ENCODE peak calls at places on chromosomes 5 and 9, in four cellular contexts. One of them, this sample, is unnamed.

GRCh38 chr5:80190960-80191359 is 64.9 kb downstream of the SERINC5 start:
- DNase-seq in glutamatergic neuron: no peak
- DNase-seq in stimulated activated CD4-positive, alpha-beta T cell treated with anti-CD3 and anti-CD28 coated beads, Interleukin-12 subunit alpha, Interleukin-12 subunit beta, amount 100 ng/mL, for 4 hours: no peak
- DNase-seq in breast epithelium: no peak
- DNase-seq in this sample: no peak

GRCh38 chr9:125655691-125656410 is 51.2 kb downstream of the MAPKAP1 start:
- DNase-seq in breast epithelium: no peak
- DNase-seq in stimulated activated CD4-positive, alpha-beta T cell treated with anti-CD3 and anti-CD28 coated beads, Interleukin-12 subunit alpha, Interleukin-12 subunit beta, amount 100 ng/mL, for 4 hours: no peak
- DNase-seq in glutamatergic neuron: no peak
- DNase-seq in this sample: no peak

GRCh38 chr9:74138182-74138581 is 359.0 kb upstream of the RORB start:
- DNase-seq in glutamatergic neuron: no peak
- DNase-seq in breast epithelium: no peak
- DNase-seq in stimulated activated CD4-positive, alpha-beta T cell treated with anti-CD3 and anti-CD28 coated beads, Interleukin-12 subunit alpha, Interleukin-12 subunit beta, amount 100 ng/mL, for 4 hours: no peak
- DNase-seq in this sample: no peak

GRCh38 chr5:10315824-10316509 is 8.3 kb upstream of the CMBL start:
- DNase-seq in glutamatergic neuron: no peak
- DNase-seq in breast epithelium: no peak
- DNase-seq in stimulated activated CD4-positive, alpha-beta T cell treated with anti-CD3 and anti-CD28 coated beads, Interleukin-12 subunit alpha, Interleukin-12 subunit beta, amount 100 ng/mL, for 4 hours: no peak
- DNase-seq in this sample: no peak

GRCh38 chr5:180460834-180461233 is 33.3 kb upstream of the CNOT6 start:
- DNase-seq in stimulated activated CD4-positive, alpha-beta T cell treated with anti-CD3 and anti-CD28 coated beads, Interleukin-12 subunit alpha, Interleukin-12 subunit beta, amount 100 ng/mL, for 4 hours: no peak
- DNase-seq in breast epithelium: no peak
- DNase-seq in glutamatergic neuron: no peak
- DNase-seq in this sample: no peak

GRCh38 chr9:4382722-4383317 is 83.0 kb upstream of the GLIS3 start:
- DNase-seq in stimulated activated CD4-positive, alpha-beta T cell treated with anti-CD3 and anti-CD28 coated beads, Interleukin-12 subunit alpha, Interleukin-12 subunit beta, amount 100 ng/mL, for 4 hours: no peak
- DNase-seq in glutamatergic neuron: no peak
- DNase-seq in breast epithelium: no peak
- DNase-seq in this sample: no peak

GRCh38 chr9:127162046-127162445 is 39.6 kb upstream of the ANGPTL2 start:
- DNase-seq in glutamatergic neuron: no peak
- DNase-seq in stimulated activated CD4-positive, alpha-beta T cell treated with anti-CD3 and anti-CD28 coated beads, Interleukin-12 subunit alpha, Interleukin-12 subunit beta, amount 100 ng/mL, for 4 hours: no peak
- DNase-seq in breast epithelium: no peak
- DNase-seq in this sample: no peak

GRCh38 chr9:17509151-17509550 is 69.7 kb upstream of the SH3GL2 start:
- DNase-seq in breast epithelium: no peak
- DNase-seq in glutamatergic neuron: no peak
- DNase-seq in stimulated activated CD4-positive, alpha-beta T cell treated with anti-CD3 and anti-CD28 coated beads, Interleukin-12 subunit alpha, Interleukin-12 subunit beta, amount 100 ng/mL, for 4 hours: no peak
- DNase-seq in this sample: no peak

GRCh38 chr9:133949486-133950061 is 42.5 kb downstream of the VAV2 start:
- DNase-seq in breast epithelium: no peak
- DNase-seq in glutamatergic neuron: no peak
- DNase-seq in stimulated activated CD4-positive, alpha-beta T cell treated with anti-CD3 and anti-CD28 coated beads, Interleukin-12 subunit alpha, Interleukin-12 subunit beta, amount 100 ng/mL, for 4 hours: no peak
- DNase-seq in this sample: no peak

GRCh38 chr5:150113047-150113744 is 26.8 kb upstream of the CSF1R start:
- DNase-seq in breast epithelium: peak
- DNase-seq in glutamatergic neuron: no peak
- DNase-seq in stimulated activated CD4-positive, alpha-beta T cell treated with anti-CD3 and anti-CD28 coated beads, Interleukin-12 subunit alpha, Interleukin-12 subunit beta, amount 100 ng/mL, for 4 hours: no peak
- DNase-seq in this sample: peak